ENCODE peak calls at places on chromosomes 7 and 10, in four cellular contexts. One of them, this sample, is unnamed.

GRCh38 chr7:37925620-37926019 is 5.2 kb downstream of the EPDR1 start:
- DNase-seq in right lobe of liver: no peak
- DNase-seq in activated gamma-delta T cell treated with Interleukin-2 at 50 U/mL for 16 hours: no peak
- DNase-seq in NCI-H524: no peak
- DNase-seq in this sample: no peak

GRCh38 chr7:66542528-66543373 is 85.9 kb upstream of the KCTD7 start:
- DNase-seq in right lobe of liver: no peak
- DNase-seq in activated gamma-delta T cell treated with Interleukin-2 at 50 U/mL for 16 hours: no peak
- DNase-seq in NCI-H524: no peak
- DNase-seq in this sample: no peak

GRCh38 chr7:112484671-112485097 is 3.9 kb downstream of the LSMEM1 start:
- DNase-seq in right lobe of liver: no peak
- DNase-seq in activated gamma-delta T cell treated with Interleukin-2 at 50 U/mL for 16 hours: no peak
- DNase-seq in NCI-H524: peak
- DNase-seq in this sample: peak

GRCh38 chr10:73723516-73723915 is 20.7 kb upstream of the SEC24C start:
- DNase-seq in right lobe of liver: no peak
- DNase-seq in activated gamma-delta T cell treated with Interleukin-2 at 50 U/mL for 16 hours: no peak
- DNase-seq in NCI-H524: no peak
- DNase-seq in this sample: no peak

GRCh38 chr10:114526112-114526496 is 121.8 kb upstream of the AFAP1L2 start:
- DNase-seq in right lobe of liver: no peak
- DNase-seq in activated gamma-delta T cell treated with Interleukin-2 at 50 U/mL for 16 hours: peak
- DNase-seq in NCI-H524: no peak
- DNase-seq in this sample: no peak

GRCh38 chr10:44865289-44865671 is 45.9 kb upstream of the TMEM72 start:
- DNase-seq in right lobe of liver: peak
- DNase-seq in activated gamma-delta T cell treated with Interleukin-2 at 50 U/mL for 16 hours: no peak
- DNase-seq in NCI-H524: no peak
- DNase-seq in this sample: no peak

GRCh38 chr10:78066728-78067430 is 33.2 kb downstream of the RPS24 start:
- DNase-seq in right lobe of liver: no peak
- DNase-seq in activated gamma-delta T cell treated with Interleukin-2 at 50 U/mL for 16 hours: no peak
- DNase-seq in NCI-H524: no peak
- DNase-seq in this sample: no peak

GRCh38 chr7:116150588-116150987 is 59.8 kb upstream of the TES start:
- DNase-seq in right lobe of liver: no peak
- DNase-seq in activated gamma-delta T cell treated with Interleukin-2 at 50 U/mL for 16 hours: no peak
- DNase-seq in NCI-H524: no peak
- DNase-seq in this sample: no peak

GRCh38 chr7:12028508-12028907 is 182.6 kb upstream of the TMEM106B start:
- DNase-seq in right lobe of liver: no peak
- DNase-seq in activated gamma-delta T cell treated with Interleukin-2 at 50 U/mL for 16 hours: no peak
- DNase-seq in NCI-H524: no peak
- DNase-seq in this sample: no peak

GRCh38 chr7:41918597-41918996 is 215.7 kb upstream of the INHBA start:
- DNase-seq in right lobe of liver: no peak
- DNase-seq in activated gamma-delta T cell treated with Interleukin-2 at 50 U/mL for 16 hours: no peak
- DNase-seq in NCI-H524: no peak
- DNase-seq in this sample: peak

GRCh38 chr7:42227523-42227922 is 9.5 kb downstream of the GLI3 start:
- DNase-seq in right lobe of liver: no peak
- DNase-seq in activated gamma-delta T cell treated with Interleukin-2 at 50 U/mL for 16 hours: no peak
- DNase-seq in NCI-H524: no peak
- DNase-seq in this sample: no peak

GRCh38 chr7:19113855-19114590 is 3.4 kb downstream of the TWIST1 start:
- DNase-seq in right lobe of liver: no peak
- DNase-seq in activated gamma-delta T cell treated with Interleukin-2 at 50 U/mL for 16 hours: no peak
- DNase-seq in NCI-H524: no peak
- DNase-seq in this sample: no peak

GRCh38 chr7:121081327-121081936 is 92.9 kb downstream of the CPED1 start:
- DNase-seq in right lobe of liver: no peak
- DNase-seq in activated gamma-delta T cell treated with Interleukin-2 at 50 U/mL for 16 hours: no peak
- DNase-seq in NCI-H524: peak
- DNase-seq in this sample: peak

GRCh38 chr7:32204361-32205018 is 134.3 kb upstream of the PDE1C start:
- DNase-seq in right lobe of liver: no peak
- DNase-seq in activated gamma-delta T cell treated with Interleukin-2 at 50 U/mL for 16 hours: no peak
- DNase-seq in NCI-H524: peak
- DNase-seq in this sample: peak

GRCh38 chr10:29120216-29120615 is 168.7 kb upstream of the LYZL1 start:
- DNase-seq in right lobe of liver: no peak
- DNase-seq in activated gamma-delta T cell treated with Interleukin-2 at 50 U/mL for 16 hours: no peak
- DNase-seq in NCI-H524: no peak
- DNase-seq in this sample: no peak

GRCh38 chr10:113534428-113534827 is 18.4 kb upstream of the HABP2 start:
- DNase-seq in right lobe of liver: no peak
- DNase-seq in activated gamma-delta T cell treated with Interleukin-2 at 50 U/mL for 16 hours: no peak
- DNase-seq in NCI-H524: no peak
- DNase-seq in this sample: no peak

GRCh38 chr10:123901621-123902020 is 10.0 kb upstream of the CPXM2 start:
- DNase-seq in right lobe of liver: no peak
- DNase-seq in activated gamma-delta T cell treated with Interleukin-2 at 50 U/mL for 16 hours: no peak
- DNase-seq in NCI-H524: peak
- DNase-seq in this sample: no peak